ENCODE peak calls at places on chromosome 7, in six cellular contexts. Z is tibial artery, N is AG09309, R is thoracic aorta, P is OCI-LY7, K is sigmoid colon. T is an unnamed sample.

GRCh38 chr7:78134256-78134655 is 335.7 kb downstream of the PHTF2 start:
- DNase-seq in R (no peak), Z (no peak), N (peak), K (no peak), P (peak), T (no peak)

GRCh38 chr7:28853150-28853549 is 105.0 kb downstream of the TRIL start:
- DNase-seq in N (no peak), P (no peak), R (no peak), Z (no peak), K (no peak), T (no peak)

GRCh38 chr7:37901236-37901827 is 15.3 kb downstream of the SFRP4 start:
- DNase-seq in N (peak), P (peak), Z (no peak), K (no peak), R (no peak), T (no peak)

GRCh38 chr7:155796381-155797261 is 15.6 kb downstream of the SHH start:
- DNase-seq in R (no peak), P (peak), K (no peak), Z (no peak), N (no peak), T (no peak)

GRCh38 chr7:24025094-24025493 is 258.9 kb upstream of the NPY start:
- DNase-seq in K (no peak), R (no peak), Z (no peak), N (no peak), P (no peak), T (no peak)

GRCh38 chr7:92645531-92646061 is 55.4 kb upstream of the FAM133B start:
- DNase-seq in P (peak), K (no peak), Z (no peak), N (no peak), R (no peak), T (no peak)

GRCh38 chr7:151089893-151090730 is 3.8 kb downstream of the AGAP3 start:
- DNase-seq in N (no peak), K (no peak), P (no peak), Z (no peak), R (no peak), T (no peak)

GRCh38 chr7:17123020-17123419 is 175.4 kb upstream of the AHR start:
- DNase-seq in N (peak), K (no peak), R (no peak), Z (no peak), P (no peak), T (no peak)

GRCh38 chr7:150939052-150939810 is 38.9 kb downstream of the KCNH2 start:
- DNase-seq in N (no peak), P (no peak), R (no peak), Z (no peak), K (peak), T (no peak)

GRCh38 chr7:127546313-127546712 is 39.1 kb downstream of the GCC1 start:
- DNase-seq in N (no peak), K (no peak), Z (no peak), R (no peak), P (no peak), T (no peak)

GRCh38 chr7:93575555-93576397 is 1.3 kb upstream of the CALCR start:
- DNase-seq in K (no peak), Z (no peak), R (no peak), N (no peak), P (no peak), T (no peak)

GRCh38 chr7:109376576-109376975 is 806.9 kb downstream of the DNAJB9 start:
- DNase-seq in R (no peak), Z (no peak), P (no peak), K (no peak), N (no peak), T (no peak)

GRCh38 chr7:24907311-24907886 is 72.6 kb downstream of the OSBPL3 start:
- DNase-seq in P (no peak), Z (no peak), K (no peak), R (no peak), N (no peak), T (peak)

GRCh38 chr7:4835398-4836205 is 26.2 kb downstream of the PAPOLB start:
- DNase-seq in P (no peak), R (no peak), N (no peak), K (peak), Z (no peak), T (no peak)

GRCh38 chr7:84837405-84837804 is 349.5 kb downstream of the SEMA3D start:
- DNase-seq in R (no peak), P (no peak), K (no peak), N (no peak), Z (no peak), T (no peak)

GRCh38 chr7:15972767-15973362 is 286.4 kb upstream of the MEOX2 start:
- DNase-seq in N (no peak), P (no peak), K (no peak), R (no peak), Z (no peak), T (no peak)

GRCh38 chr7:93923946-93924345 is 2.4 kb downstream of the GNG11 start:
- DNase-seq in R (no peak), Z (no peak), K (no peak), P (no peak), N (no peak), T (no peak)

GRCh38 chr7:158811461-158811860 is 17.8 kb downstream of the ESYT2 start:
- DNase-seq in N (peak), K (no peak), Z (no peak), P (no peak), R (no peak), T (no peak)

GRCh38 chr7:153832160-153832559 is 220.0 kb upstream of the DPP6 start:
- DNase-seq in P (no peak), N (no peak), R (no peak), Z (no peak), K (no peak), T (no peak)

GRCh38 chr7:28358423-28358868 is 53.9 kb upstream of the CREB5 start:
- DNase-seq in N (peak), K (no peak), Z (no peak), P (no peak), R (no peak), T (no peak)

DNA sequence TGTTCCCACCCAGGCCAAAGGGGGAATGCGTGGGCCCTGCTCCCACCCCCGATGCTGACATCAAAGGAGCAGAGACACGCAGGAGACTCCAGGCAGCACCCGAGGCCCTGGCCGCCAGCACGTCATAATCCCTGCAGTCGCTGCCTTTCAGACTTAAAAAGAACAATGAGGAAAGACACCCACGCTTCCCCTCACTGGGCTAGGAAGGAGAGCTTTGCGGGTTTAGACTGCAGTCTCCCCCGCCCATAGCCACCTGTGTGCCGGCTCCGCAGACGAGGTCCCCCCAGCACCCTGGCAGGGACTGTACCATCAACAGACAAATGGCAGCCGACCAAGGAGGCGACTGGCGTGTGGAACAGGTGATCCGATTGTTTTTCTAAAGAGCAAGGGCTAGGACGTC is 1.3 kb downstream of the GRB10 start:
- DNase-seq in N (no peak), K (no peak), P (no peak), R (no peak), Z (no peak), T (peak)
- H3K4me3 ChIP-seq in N (no peak), K (peak), P (no peak), R (no peak), Z (peak), T (no peak)

DNA sequence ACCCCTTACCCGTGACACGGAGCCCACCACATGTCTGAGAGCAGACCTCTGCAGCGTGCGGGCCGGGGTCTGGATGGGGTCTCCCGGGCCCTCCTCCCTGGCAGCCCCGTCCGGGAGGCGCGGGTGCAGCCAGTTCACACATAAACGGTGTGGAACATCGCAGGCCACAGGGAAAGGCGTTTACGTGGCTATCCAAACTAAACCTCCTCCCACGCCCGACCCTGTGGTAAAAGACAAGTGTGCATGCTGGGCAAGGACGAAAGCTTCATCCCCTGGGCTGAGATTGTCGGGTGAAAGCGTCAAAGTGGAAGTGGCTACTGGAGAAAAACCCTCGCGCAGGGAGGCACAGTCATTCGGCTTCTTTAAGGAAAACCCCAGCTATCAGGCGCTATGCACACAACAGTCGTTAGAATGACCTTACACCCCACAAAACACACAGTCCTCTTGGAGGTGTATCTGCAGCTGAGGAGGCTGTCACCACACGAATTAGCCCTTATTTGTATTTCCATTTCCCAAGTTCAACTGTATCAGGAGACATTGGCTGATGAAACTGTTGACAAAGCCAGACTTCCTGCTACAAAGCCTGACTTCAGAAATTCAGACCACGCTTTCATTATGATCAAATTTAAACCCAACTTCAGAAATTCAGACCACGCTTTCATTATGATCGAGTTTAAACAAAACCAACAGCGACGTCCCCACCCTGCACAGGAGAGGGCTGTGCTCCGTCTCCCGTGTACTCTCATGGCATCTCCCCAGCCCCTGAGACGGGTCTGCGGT is 15.3 kb downstream of the GPER1 start:
- DNase-seq in Z (no peak), P (no peak), R (no peak), N (no peak), K (no peak), T (no peak)
- H3K4me3 ChIP-seq in Z (no peak), P (no peak), R (no peak), N (no peak), K (no peak), T (no peak)

GRCh38 chr7:48090095-48090805 is 1.2 kb downstream of the UPP1 start:
- DNase-seq in N (no peak), K (peak), R (no peak), P (no peak), Z (no peak), T (no peak)
- H3K4me3 ChIP-seq in N (no peak), K (peak), R (peak), P (peak), Z (peak), T (peak)

GRCh38 chr7:22485189-22485588 is 14.8 kb downstream of the STEAP1B start:
- DNase-seq in N (no peak), Z (no peak), R (no peak), K (no peak), P (no peak), T (no peak)

GRCh38 chr7:22487978-22488642 is 11.9 kb downstream of the STEAP1B start:
- DNase-seq in N (no peak), K (no peak), Z (no peak), R (no peak), P (no peak), T (no peak)

GRCh38 chr7:22486597-22486996 is 13.4 kb downstream of the STEAP1B start:
- DNase-seq in N (no peak), R (no peak), K (no peak), Z (no peak), P (no peak), T (no peak)

GRCh38 chr7:22488643-22489462 is 11.1 kb downstream of the STEAP1B start:
- DNase-seq in P (peak), K (peak), Z (peak), R (no peak), N (no peak), T (peak)
- H3K4me3 ChIP-seq in P (no peak), K (no peak), Z (no peak), R (no peak), N (no peak), T (no peak)

DNA sequence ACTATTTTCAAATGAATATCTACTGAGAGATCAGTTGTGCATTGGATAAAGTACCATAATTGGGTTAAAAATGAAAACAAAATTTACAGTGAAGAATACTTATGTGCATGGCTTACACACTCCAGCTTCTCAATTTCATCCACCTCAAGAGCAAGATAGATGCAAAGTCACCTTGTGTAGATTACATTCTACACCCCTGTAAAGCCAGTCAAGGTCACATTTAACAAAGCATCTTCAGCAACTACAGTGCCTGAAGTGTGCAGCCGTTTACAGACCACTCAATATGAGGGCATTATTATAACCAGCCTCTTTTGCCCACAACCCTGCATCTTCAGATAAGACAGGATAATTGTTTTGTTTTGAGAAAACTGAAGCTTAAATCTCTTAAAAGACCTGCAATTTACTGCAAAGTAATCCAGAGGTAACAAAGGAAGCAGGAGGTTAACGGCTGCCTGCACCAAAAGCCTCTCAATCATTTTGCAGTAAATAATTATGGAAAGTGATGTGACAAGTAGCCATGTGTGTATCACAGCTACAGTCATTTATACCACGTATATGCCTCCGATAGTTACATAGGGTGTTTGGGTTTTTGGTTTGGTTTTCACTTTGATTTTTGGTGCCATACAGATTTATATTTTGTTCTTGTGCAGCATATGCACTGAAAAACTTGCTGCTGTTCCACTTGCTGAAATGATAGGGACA is 4.9 kb downstream of the PURB start:
- DNase-seq in Z (no peak), N (no peak), P (no peak), R (no peak), K (no peak), T (no peak)
- H3K4me3 ChIP-seq in Z (peak), N (no peak), P (peak), R (peak), K (peak), T (peak)

GRCh38 chr7:122303522-122303970 is 1.0 kb downstream of the FEZF1 start:
- DNase-seq in N (no peak), Z (peak), R (no peak), K (no peak), P (no peak), T (no peak)
- H3K4me3 ChIP-seq in N (no peak), Z (no peak), R (peak), K (no peak), P (no peak), T (no peak)

GRCh38 chr7:98249106-98249505 is 2.9 kb downstream of the TECPR1 start:
- DNase-seq in R (no peak), Z (no peak), N (no peak), P (no peak), K (no peak), T (no peak)
- H3K4me3 ChIP-seq in R (no peak), Z (no peak), N (no peak), P (no peak), K (no peak), T (no peak)

GRCh38 chr7:27176343-27176731 is 2.2 kb upstream of the HOXA10 start:
- DNase-seq in K (peak), Z (peak), R (no peak), P (no peak), N (no peak), T (no peak)
- H3K4me3 ChIP-seq in K (peak), Z (peak), R (no peak), P (no peak), N (peak), T (no peak)